ENCODE peak calls at places on chromosomes 13 and 19, in six cellular contexts. Z is amygdala; O is T-helper 2 cell treated with Interferon-gamma antibody and Interleukin-4, amounts not matched to agents 5 μg/mL and 100 μg/mL, for 36 hours; X is kidney; U is stimulated activated CD8-positive, alpha-beta memory T cell treated with anti-CD3 and anti-CD28 coated beads, Interleukin-12 subunit alpha, Interleukin-12 subunit beta, amount 100 ng/mL, for 1 hour; Y is anterior cingulate cortex. A is an unnamed sample.

GRCh38 chr19:58154679-58155648 is 4.4 kb upstream of the ZNF329 start:
- DNase-seq in Z (peak), Y (peak), U (peak), X (peak), O (peak), A (peak)

GRCh38 chr19:46607441-46607841 is 6.3 kb downstream of the CALM3 start:
- DNase-seq in Z (no peak), Y (no peak), O (no peak), X (peak), U (no peak), A (no peak)

GRCh38 chr13:104854007-104854406 is 1681.5 kb downstream of the EFNB2 start:
- DNase-seq in O (no peak), Y (no peak), Z (no peak), X (no peak), U (no peak), A (no peak)

GRCh38 chr13:23799945-23800344 is 89.3 kb downstream of the MIPEP start:
- DNase-seq in U (no peak), Y (no peak), Z (no peak), O (no peak), X (no peak), A (no peak)

GRCh38 chr13:97502192-97502591 is 68.2 kb downstream of the RAP2A start:
- DNase-seq in Y (no peak), U (no peak), Z (no peak), O (no peak), X (no peak), A (no peak)

GRCh38 chr13:45654633-45655349 is 39.3 kb upstream of the ERICH6B start:
- DNase-seq in Y (no peak), Z (no peak), X (no peak), O (no peak), U (no peak), A (no peak)

GRCh38 chr19:34265221-34265650 is 10.9 kb downstream of the GARRE1 start:
- DNase-seq in Y (no peak), U (no peak), O (no peak), X (peak), Z (no peak), A (no peak)

GRCh38 chr19:58218899-58219298 is 9.8 kb upstream of the ZNF544 start:
- DNase-seq in X (no peak), Z (no peak), U (peak), Y (no peak), O (peak), A (no peak)

GRCh38 chr19:7506385-7507328 is 9.2 kb upstream of the ZNF358 start:
- DNase-seq in Y (no peak), X (peak), O (peak), U (no peak), Z (peak), A (no peak)

GRCh38 chr19:55685776-55686175 is 10.8 kb downstream of the EPN1 start:
- DNase-seq in U (no peak), Y (no peak), Z (no peak), O (no peak), X (peak), A (no peak)

GRCh38 chr19:14093117-14093784 is 2.7 kb upstream of the SAMD1 start:
- DNase-seq in Z (no peak), Y (no peak), X (no peak), O (no peak), U (no peak), A (no peak)

GRCh38 chr19:14571695-14572490 is at the start of gene NDUFB7:
- DNase-seq in X (peak), Y (peak), Z (peak), O (peak), U (peak), A (peak)

GRCh38 chr13:92196566-92197256 is 798.3 kb downstream of the GPC5 start:
- DNase-seq in U (no peak), Z (no peak), X (no peak), O (no peak), Y (no peak), A (no peak)

GRCh38 chr19:39737929-39738328 is at the start of gene CLC:
- DNase-seq in X (no peak), Z (no peak), O (no peak), U (no peak), Y (no peak), A (no peak)

GRCh38 chr13:99564389-99564788 is 63.1 kb downstream of the TM9SF2 start:
- DNase-seq in U (no peak), O (no peak), Z (no peak), X (no peak), Y (no peak), A (no peak)

GRCh38 chr19:4052114-4052992 is 14.3 kb downstream of the ZBTB7A start:
- DNase-seq in O (no peak), X (peak), U (no peak), Y (no peak), Z (no peak), A (no peak)

GRCh38 chr19:7348587-7349230 is at the start of gene ARHGEF18:
- DNase-seq in O (peak), U (peak), Y (no peak), Z (no peak), X (peak), A (no peak)

GRCh38 chr13:35599385-35599784 is 122.9 kb upstream of the MAB21L1 start:
- DNase-seq in Y (no peak), O (no peak), U (no peak), Z (no peak), X (no peak), A (no peak)

GRCh38 chr19:18418725-18419194 is 438 bp upstream of the SSBP4 start:
- DNase-seq in Z (peak), U (no peak), X (peak), O (no peak), Y (no peak), A (no peak)

GRCh38 chr13:38686635-38687245 is at the start of gene FREM2:
- DNase-seq in O (no peak), Z (peak), Y (peak), U (no peak), X (peak), A (no peak)

GRCh38 chr13:101673360-101674105 is 221.1 kb downstream of the ITGBL1 start:
- DNase-seq in Y (no peak), U (no peak), O (no peak), Z (no peak), X (no peak), A (no peak)

GRCh38 chr19:44278181-44278690 is 18.6 kb downstream of the ZNF233 start:
- DNase-seq in U (no peak), X (no peak), Z (no peak), O (no peak), Y (no peak), A (no peak)

GRCh38 chr19:11191273-11191755 is 6.0 kb downstream of the KANK2 start:
- DNase-seq in Z (no peak), O (no peak), X (peak), U (no peak), Y (no peak), A (no peak)

GRCh38 chr13:57557979-57558529 is 73.5 kb upstream of the PCDH17 start:
- DNase-seq in U (no peak), Y (no peak), X (no peak), Z (no peak), O (no peak), A (no peak)

GRCh38 chr13:97974773-97975172 is 21.3 kb downstream of the IPO5 start:
- DNase-seq in O (no peak), X (no peak), Y (no peak), Z (no peak), U (no peak), A (no peak)

GRCh38 chr19:23769691-23770468 is 11.2 kb upstream of the ZNF681 start:
- DNase-seq in O (no peak), Z (no peak), X (no peak), U (no peak), Y (no peak), A (no peak)